ENCODE peak calls at places on chromosomes 6 and 20, in four cellular contexts. E is H1, V is GM12878, S is K562. B is an unnamed sample.

GRCh38 chr20:57289401-57290177 is 23.1 kb upstream of the BMP7 start:
- DNase-seq in E (no peak), V (no peak), S (no peak), B (no peak)

GRCh38 chr6:134021396-134022122 is 30.9 kb downstream of the SLC2A12 start:
- DNase-seq in E (no peak), V (no peak), S (peak; percentile 29), B (no peak)

GRCh38 chr6:139698526-139699182 is 324.2 kb upstream of the CITED2 start:
- DNase-seq in E (no peak), V (no peak), S (no peak), B (no peak)

GRCh38 chr6:13500264-13500663 is 12.9 kb upstream of the GFOD1 start:
- DNase-seq in E (no peak), V (no peak), S (no peak), B (no peak)

GRCh38 chr20:8223096-8223870 is 91.2 kb downstream of the PLCB1 start:
- DNase-seq in E (no peak), V (no peak), S (no peak), B (no peak)

GRCh38 chr6:160180706-160181105 is 59.1 kb downstream of the SLC22A1 start:
- DNase-seq in E (no peak), V (no peak), S (no peak), B (no peak)

GRCh38 chr6:17886891-17887290 is 100.5 kb downstream of the KIF13A start:
- DNase-seq in E (no peak), V (no peak), S (no peak), B (no peak)

GRCh38 chr6:166877349-166877748 is 79.0 kb downstream of the RNASET2 start:
- DNase-seq in E (no peak), V (no peak), S (no peak), B (no peak)

GRCh38 chr6:149863596-149863845 is 638 bp downstream of the LRP11 start:
- DNase-seq in E (no peak), V (no peak), S (no peak), B (no peak)

GRCh38 chr6:4664117-4664626 is 112.0 kb upstream of the CDYL start:
- DNase-seq in E (no peak), V (no peak), S (peak; percentile 41), B (no peak)

GRCh38 chr6:136282906-136283305 is 6.7 kb downstream of the BCLAF1 start:
- DNase-seq in E (no peak), V (no peak), S (no peak), B (no peak)

GRCh38 chr6:37538107-37538506 is 38.4 kb upstream of the CCDC167 start:
- DNase-seq in E (no peak), V (no peak), S (peak; percentile 61), B (peak; percentile 67)

GRCh38 chr20:63553251-63553932 is 567 bp upstream of the FNDC11 start:
- DNase-seq in E (peak; percentile 92), V (peak; percentile 35), S (peak; percentile 91), B (peak; percentile 90)

GRCh38 chr6:112199001-112199403 is 55.4 kb downstream of the LAMA4 start:
- DNase-seq in E (no peak), V (no peak), S (no peak), B (no peak)

GRCh38 chr6:8215631-8216030 is 113.3 kb upstream of the EEF1E1 start:
- DNase-seq in E (no peak), V (no peak), S (no peak), B (no peak)

GRCh38 chr6:81387163-81387562 is 365.3 kb downstream of the TENT5A start:
- DNase-seq in E (no peak), V (no peak), S (no peak), B (no peak)

GRCh38 chr6:36120539-36120938 is 9.8 kb upstream of the MAPK13 start:
- DNase-seq in E (no peak), V (no peak), S (peak; percentile 63), B (no peak)

GRCh38 chr6:146260886-146261285 is 232.0 kb downstream of the GRM1 start:
- DNase-seq in E (no peak), V (no peak), S (no peak), B (no peak)

GRCh38 chr20:47740225-47741184 is 44.8 kb downstream of the SULF2 start:
- DNase-seq in E (no peak), V (no peak), S (peak; percentile 15), B (no peak)

GRCh38 chr20:24692429-24693190 is 223.2 kb downstream of the SYNDIG1 start:
- DNase-seq in E (no peak), V (no peak), S (no peak), B (no peak)

GRCh38 chr6:150723056-150723658 is 123.5 kb downstream of the PLEKHG1 start:
- DNase-seq in E (no peak), V (no peak), S (no peak), B (no peak)

GRCh38 chr20:4151342-4151741 is 136.0 kb upstream of the RNF24 start:
- DNase-seq in E (no peak), V (no peak), S (no peak), B (no peak)

GRCh38 chr6:34817337-34817910 is 25.5 kb downstream of the BLTP3A start:
- DNase-seq in E (no peak), V (no peak), S (no peak), B (no peak)
- TF ChIP-seq SP1 in E (no peak), V (no peak), S (no peak), B (no peak)

GRCh38 chr6:378090-378957 is 13.2 kb upstream of the IRF4 start:
- DNase-seq in E (no peak), V (no peak), S (no peak), B (no peak)

GRCh38 chr6:378958-379366 is 12.6 kb upstream of the IRF4 start:
- DNase-seq in E (no peak), V (no peak), S (no peak), B (no peak)

GRCh38 chr6:381742-382461 is 9.7 kb upstream of the IRF4 start:
- DNase-seq in E (no peak), V (no peak), S (no peak), B (no peak)

GRCh38 chr6:379367-380181 is 12.0 kb upstream of the IRF4 start:
- DNase-seq in E (no peak), V (no peak), S (no peak), B (no peak)

DNA sequence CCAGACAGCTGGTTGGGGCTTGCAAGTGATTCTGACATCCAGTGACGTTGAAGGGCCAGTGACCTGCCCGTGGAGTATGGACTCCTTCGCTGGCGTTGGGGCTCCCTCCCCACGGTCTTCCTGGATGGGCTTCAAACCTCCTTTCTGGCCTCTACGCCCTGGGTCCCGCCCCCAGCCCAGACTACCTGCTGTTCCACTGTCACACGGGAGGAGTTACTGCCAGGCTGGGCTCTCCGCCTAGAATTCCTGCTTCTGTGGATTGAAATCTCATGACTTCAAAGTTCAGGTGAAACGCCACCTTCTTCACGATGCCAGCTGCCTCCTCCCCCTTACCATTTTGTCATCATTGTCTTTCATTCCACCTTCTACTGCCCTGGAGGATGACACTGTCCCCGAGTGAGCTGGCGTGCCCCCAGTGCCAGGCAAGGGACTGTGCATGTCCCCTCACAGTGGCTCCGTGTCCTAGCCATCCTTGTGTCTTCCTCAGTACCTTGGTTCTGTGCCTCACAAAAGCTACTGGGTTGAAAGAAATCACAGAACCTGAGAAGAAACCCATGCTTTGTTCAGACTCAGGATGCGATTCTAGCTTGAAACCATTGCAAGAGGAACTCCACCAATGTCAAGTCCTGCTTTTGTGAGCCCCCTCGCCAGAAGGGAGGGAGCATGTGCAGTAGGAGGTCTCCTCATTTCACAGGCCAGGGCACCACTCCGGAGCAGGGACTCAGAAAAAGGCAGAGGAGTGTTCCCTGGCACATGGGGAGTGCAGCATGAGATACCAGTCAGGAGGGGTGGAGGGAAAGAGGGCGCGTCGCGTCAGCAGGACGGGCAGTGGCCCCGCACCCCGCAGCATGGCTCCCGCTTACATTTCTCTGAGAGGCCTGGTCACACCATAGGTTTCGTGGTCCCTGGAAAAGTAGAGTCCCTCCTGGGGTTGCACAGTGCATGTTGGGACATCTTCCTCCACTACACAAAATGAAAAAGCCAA is 11.0 kb upstream of the IRF4 start:
- DNase-seq in E (no peak), V (no peak), S (no peak), B (no peak)
- TF ChIP-seq SP1 in E (no peak), V (no peak), S (no peak), B (no peak)

GRCh38 chr6:35007016-35007415 is 118.0 kb downstream of the ANKS1A start:
- DNase-seq in E (no peak), V (no peak), S (no peak), B (no peak)
- TF ChIP-seq SP1 in E (no peak), V (no peak), S (no peak), B (no peak)

GRCh38 chr20:21240394-21240793 is 62.7 kb upstream of the XRN2 start:
- DNase-seq in E (no peak), V (no peak), S (no peak), B (peak; percentile 15)
- TF ChIP-seq SP1 in E (no peak), V (no peak), S (no peak), B (no peak)

GRCh38 chr6:9984607-9985006 is 430.3 kb downstream of the TFAP2A start:
- DNase-seq in E (no peak), V (no peak), S (no peak), B (no peak)

DNA sequence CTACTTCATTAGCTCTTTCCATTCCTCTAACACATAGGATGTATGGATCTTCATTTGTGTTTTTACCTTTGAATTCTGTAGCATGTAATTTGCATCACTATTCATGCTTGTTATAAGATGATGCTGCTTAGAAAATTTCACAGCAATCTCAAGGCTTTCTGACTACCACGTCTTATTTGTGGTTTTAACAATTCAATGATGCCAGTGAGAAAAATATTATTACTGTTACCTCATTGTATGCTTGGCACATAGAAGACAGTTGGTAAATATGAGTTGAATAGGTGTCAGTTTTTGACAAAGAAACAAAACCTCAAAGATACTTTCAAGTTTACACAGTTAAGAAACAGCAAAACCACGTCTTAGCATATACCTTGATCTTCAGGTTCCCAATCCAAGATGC is 428.6 kb downstream of the TFAP2A start:
- DNase-seq in E (no peak), V (no peak), S (no peak), B (no peak)
- TF ChIP-seq SP1 in E (no peak), V (no peak), S (no peak), B (no peak)

B was measured in HEK293T.